ENCODE peak calls at places on chromosomes 7 and 10, in six cellular contexts. U, P, A, L, Q and C are unnamed samples.

GRCh38 chr7:7861211-7861633 is 107.4 kb upstream of the GLCCI1 start:
- DNase-seq in Q (no peak), A (no peak), P (peak), L (no peak), U (peak), C (no peak)

GRCh38 chr10:29636178-29636577 is 1.4 kb upstream of the SVIL start:
- DNase-seq in A (no peak), L (no peak), P (no peak), Q (no peak), U (no peak), C (no peak)

GRCh38 chr7:84336303-84336702 is 141.7 kb upstream of the SEMA3A start:
- DNase-seq in P (no peak), Q (no peak), U (no peak), L (no peak), A (no peak), C (no peak)

GRCh38 chr7:99014113-99014985 is 129.6 kb downstream of the SMURF1 start:
- DNase-seq in A (no peak), P (no peak), Q (no peak), L (no peak), U (no peak), C (no peak)

GRCh38 chr7:147775564-147775963 is 815.0 kb upstream of the C7orf33 start:
- DNase-seq in P (no peak), U (no peak), L (no peak), A (no peak), Q (no peak), C (no peak)

GRCh38 chr10:114081911-114082583 is 38.4 kb downstream of the ADRB1 start:
- DNase-seq in P (no peak), A (no peak), Q (no peak), U (no peak), L (no peak), C (no peak)

GRCh38 chr7:13904689-13905088 is 84.8 kb downstream of the ETV1 start:
- DNase-seq in P (no peak), A (no peak), U (no peak), Q (no peak), L (no peak), C (no peak)

GRCh38 chr7:19754521-19755116 is 18.8 kb downstream of the TMEM196 start:
- DNase-seq in P (peak), A (no peak), L (no peak), Q (no peak), U (no peak), C (no peak)

GRCh38 chr7:16078076-16078952 is 343.0 kb downstream of the CRPPA start:
- DNase-seq in Q (no peak), L (no peak), A (no peak), U (peak), P (peak), C (no peak)

GRCh38 chr10:89217057-89217990 is 10.2 kb upstream of the CH25H start:
- DNase-seq in L (no peak), Q (peak), U (peak), A (peak), P (peak), C (peak)

GRCh38 chr7:143120696-143121405 is 11.0 kb upstream of the PIP start:
- DNase-seq in P (no peak), U (no peak), Q (no peak), L (no peak), A (no peak), C (no peak)

GRCh38 chr7:108299251-108300014 is 156.8 kb downstream of the NRCAM start:
- DNase-seq in Q (no peak), A (no peak), P (peak), U (no peak), L (no peak), C (no peak)

GRCh38 chr7:65216469-65216868 is 157.2 kb upstream of the ZNF92 start:
- DNase-seq in A (peak), P (peak), U (peak), L (no peak), Q (peak), C (no peak)

GRCh38 chr10:74987339-74988054 is 124.0 kb upstream of the SAMD8 start:
- DNase-seq in P (no peak), A (no peak), L (no peak), U (peak), Q (no peak), C (no peak)

GRCh38 chr10:94016727-94017714 is 23.3 kb downstream of the PLCE1 start:
- DNase-seq in Q (no peak), P (no peak), L (no peak), U (no peak), A (no peak), C (no peak)

GRCh38 chr10:79418886-79419595 is 26.4 kb downstream of the ZCCHC24 start:
- DNase-seq in U (no peak), A (no peak), Q (no peak), L (no peak), P (no peak), C (no peak)

GRCh38 chr7:115088938-115089337 is 167.0 kb downstream of the MDFIC start:
- DNase-seq in Q (no peak), P (no peak), L (no peak), U (no peak), A (no peak), C (no peak)

GRCh38 chr10:8402469-8403074 is 348.1 kb downstream of the GATA3 start:
- DNase-seq in Q (no peak), P (no peak), L (no peak), U (no peak), A (peak), C (no peak)

GRCh38 chr10:69952069-69952800 is 100.4 kb upstream of the MACROH2A2 start:
- DNase-seq in Q (no peak), U (no peak), P (no peak), L (no peak), A (no peak), C (no peak)

GRCh38 chr10:129589546-129589945 is 122.5 kb downstream of the MGMT start:
- DNase-seq in L (no peak), A (no peak), U (no peak), Q (no peak), P (no peak), C (no peak)

GRCh38 chr7:1553513-1554210 is 2.3 kb downstream of the TMEM184A start:
- DNase-seq in A (no peak), P (peak), Q (no peak), L (no peak), U (no peak), C (no peak)

GRCh38 chr7:131683536-131684125 is 127.2 kb upstream of the PODXL start:
- DNase-seq in Q (no peak), L (no peak), U (no peak), P (no peak), A (no peak), C (no peak)

GRCh38 chr10:116752969-116753665 is 10.8 kb upstream of the HSPA12A start:
- DNase-seq in U (no peak), Q (no peak), P (no peak), A (no peak), L (no peak), C (no peak)

GRCh38 chr10:13087986-13088618 is 11.9 kb upstream of the OPTN start:
- DNase-seq in U (peak), A (no peak), Q (no peak), L (no peak), P (no peak), C (no peak)